ENCODE peak calls at places on chromosomes 13 and 19, in four cellular contexts. V, D, L and F are unnamed samples.
A peak's percentile ranks its signal among the peaks of the same experiment; 100 is the strongest.

GRCh38 chr19:13062317-13062716 is 40.3 kb downstream of the LYL1 start:
- DNase-seq in V (no peak), D (no peak), L (no peak), F (no peak)

GRCh38 chr19:44694184-44694579 is 4.8 kb upstream of the CEACAM16 start:
- DNase-seq in V (peak; percentile 19), D (no peak), L (peak; percentile 9), F (no peak)

GRCh38 chr13:48110930-48111721 is 16.2 kb upstream of the MED4 start:
- DNase-seq in V (no peak), D (no peak), L (no peak), F (no peak)

GRCh38 chr19:1259206-1259872 is 9.8 kb upstream of the CIRBP start:
- DNase-seq in V (peak; percentile 71), D (peak; percentile 85), L (peak; percentile 83), F (no peak)

GRCh38 chr13:45341799-45342584 is 1.0 kb upstream of the TPT1 start:
- DNase-seq in V (peak; percentile 82), D (no peak), L (no peak), F (no peak)

GRCh38 chr13:101298517-101298916 is 117.8 kb downstream of the NALCN start:
- DNase-seq in V (no peak), D (no peak), L (no peak), F (no peak)

GRCh38 chr19:14118165-14119051 is 846 bp upstream of the PRKACA start:
- DNase-seq in V (peak; percentile 69), D (no peak), L (peak; percentile 57), F (no peak)

GRCh38 chr13:96898212-96898611 is 96.1 kb downstream of the OXGR1 start:
- DNase-seq in V (peak; percentile 92), D (no peak), L (no peak), F (no peak)

GRCh38 chr13:36430247-36431203 is 1.8 kb upstream of the CCNA1 start:
- DNase-seq in V (peak; percentile 65), D (no peak), L (no peak), F (no peak)

GRCh38 chr19:54364775-54365257 is at the start of gene LAIR1:
- DNase-seq in V (no peak), D (no peak), L (peak; percentile 85), F (no peak)

GRCh38 chr19:42048992-42049391 is 21.0 kb downstream of the GRIK5 start:
- DNase-seq in V (no peak), D (peak; percentile 34), L (peak; percentile 56), F (no peak)

GRCh38 chr19:46637224-46637623 is 1.2 kb upstream of the GNG8 start:
- DNase-seq in V (no peak), D (no peak), L (no peak), F (no peak)

GRCh38 chr19:49894879-49895565 is 1.7 kb downstream of the IL4I1 start:
- DNase-seq in V (no peak), D (no peak), L (no peak), F (no peak)

GRCh38 chr19:44657211-44657921 is 13.7 kb downstream of the PVR start:
- DNase-seq in V (peak; percentile 77), D (peak; percentile 45), L (peak; percentile 69), F (no peak)

GRCh38 chr13:98252931-98253470 is 75.9 kb upstream of the RNF113B start:
- DNase-seq in V (peak; percentile 57), D (no peak), L (no peak), F (no peak)

GRCh38 chr13:89925107-89925506 is 1422.4 kb upstream of the MIR17HG start:
- DNase-seq in V (peak; percentile 23), D (no peak), L (no peak), F (no peak)

GRCh38 chr19:3370728-3371591 is 4.6 kb downstream of the NFIC start:
- DNase-seq in V (no peak), D (no peak), L (no peak), F (no peak)

GRCh38 chr13:50873481-50873880 is 30.0 kb upstream of the DLEU7 start:
- DNase-seq in V (peak; percentile 14), D (no peak), L (no peak), F (no peak)

GRCh38 chr13:114203536-114203935 is 24.5 kb downstream of the CFAP97D2 start:
- DNase-seq in V (no peak), D (no peak), L (peak; percentile 76), F (no peak)

GRCh38 chr13:113907637-113908617 is 44.1 kb upstream of the GAS6 start:
- DNase-seq in V (peak; percentile 70), D (no peak), L (no peak), F (no peak)

GRCh38 chr19:29858000-29858596 is 46.3 kb downstream of the CCNE1 start:
- DNase-seq in V (no peak), D (peak; percentile 65), L (peak; percentile 26), F (no peak)

GRCh38 chr19:14400913-14401312 is 18.2 kb downstream of the DDX39A start:
- DNase-seq in V (peak; percentile 38), D (no peak), L (no peak), F (no peak)

GRCh38 chr19:588758-589692 is 656 bp upstream of the HCN2 start:
- DNase-seq in V (no peak), D (no peak), L (no peak), F (no peak)

GRCh38 chr19:4929186-4929585 is 19.9 kb downstream of the UHRF1 start:
- DNase-seq in V (peak; percentile 40), D (no peak), L (no peak), F (no peak)

GRCh38 chr19:51006406-51006805 is 5.0 kb upstream of the KLK8 start:
- DNase-seq in V (no peak), D (no peak), L (no peak), F (no peak)

GRCh38 chr19:42198676-42199439 is 18.6 kb downstream of the DEDD2 start:
- DNase-seq in V (no peak), D (no peak), L (peak; percentile 97), F (no peak)

GRCh38 chr13:20230913-20231838 is 943 bp downstream of the GJB6 start:
- DNase-seq in V (no peak), D (no peak), L (no peak), F (no peak)

GRCh38 chr13:66689628-66690027 is 540.5 kb downstream of the PCDH9 start:
- DNase-seq in V (peak; percentile 58), D (no peak), L (no peak), F (no peak)

GRCh38 chr13:44759222-44759721 is 183.1 kb upstream of the TSC22D1 start:
- DNase-seq in V (no peak), D (no peak), L (no peak), F (no peak)

GRCh38 chr13:29402168-29402621 is 193.3 kb downstream of the SLC7A1 start:
- DNase-seq in V (peak; percentile 9), D (no peak), L (peak; percentile 71), F (no peak)

GRCh38 chr19:19749332-19750130 is 16.6 kb upstream of the ZNF14 start:
- DNase-seq in V (no peak), D (no peak), L (no peak), F (no peak)

GRCh38 chr19:55526216-55527196 is 10.4 kb downstream of the SBK2 start:
- DNase-seq in V (peak; percentile 70), D (peak; percentile 87), L (no peak), F (peak; percentile 3)

GRCh38 chr19:49590971-49591730 is at the start of gene PRR12:
- DNase-seq in V (peak; percentile 77), D (peak; percentile 77), L (peak; percentile 87), F (no peak)

GRCh38 chr13:87684850-87685735 is 13.9 kb downstream of the SLITRK5 start:
- DNase-seq in V (peak; percentile 6), D (no peak), L (no peak), F (no peak)

GRCh38 chr19:50717891-50718254 is 1.7 kb downstream of the SHANK1 start:
- DNase-seq in V (no peak), D (no peak), L (peak; percentile 34), F (no peak)

GRCh38 chr13:95035311-95036109 is 265.7 kb downstream of the ABCC4 start:
- DNase-seq in V (no peak), D (no peak), L (no peak), F (no peak)

DNA sequence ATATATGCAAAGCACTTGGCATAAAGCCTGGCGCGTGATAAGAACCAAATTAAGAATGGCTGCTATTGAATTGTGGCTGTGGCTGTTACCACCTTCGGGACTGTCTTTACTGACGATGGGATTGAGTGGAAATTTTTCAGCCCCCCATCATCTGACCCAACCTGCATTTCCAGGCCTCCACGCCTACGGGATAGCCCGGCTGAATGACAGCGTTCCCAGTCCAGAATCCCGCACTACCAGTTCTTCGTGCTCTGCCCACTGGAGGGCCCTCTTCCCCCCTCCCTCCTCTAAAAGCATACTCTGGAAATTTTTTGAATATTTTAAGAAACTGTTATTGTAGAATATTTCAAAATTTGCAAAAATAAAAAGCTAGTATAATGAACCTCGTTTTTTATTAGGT is 11.0 kb downstream of the KRTDAP start:
- DNase-seq in V (no peak), D (peak; percentile 35), L (no peak), F (no peak)
- TF ChIP-seq CTCF in V (no peak), D (no peak), L (no peak), F (no peak)

DNA sequence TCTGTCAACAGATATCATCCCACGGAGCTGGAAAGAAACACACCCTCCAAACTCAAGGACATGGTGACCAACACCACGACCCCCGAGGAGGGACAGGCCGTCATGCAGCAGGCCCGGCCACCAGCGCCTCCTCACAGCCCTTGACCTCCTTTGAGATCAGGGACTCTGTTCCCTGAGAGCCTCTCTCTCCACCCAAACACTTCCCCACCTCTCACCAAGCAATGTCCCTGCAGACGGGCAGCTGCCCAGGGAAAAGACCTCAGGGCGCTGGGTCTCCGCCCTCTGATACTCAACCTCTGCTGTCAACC is 10.0 kb downstream of the SCGB2B2 start:
- DNase-seq in V (no peak), D (no peak), L (no peak), F (no peak)
- H3K4me3 ChIP-seq in V (no peak overlapping the region), D (no peak overlapping the region), L (peak overlapping the region; percentile 25), F (no peak overlapping the region)

GRCh38 chr19:40888191-40888590 is 6.2 kb upstream of the CYP2A7 start:
- DNase-seq in V (no peak), D (no peak), L (no peak), F (no peak)

GRCh38 chr19:40893112-40893511 is 11.1 kb upstream of the CYP2A7 start:
- DNase-seq in V (no peak), D (no peak), L (no peak), F (no peak)

GRCh38 chr19:40889366-40889765 is 7.3 kb upstream of the CYP2A7 start:
- DNase-seq in V (no peak), D (no peak), L (no peak), F (no peak)
- TF ChIP-seq CTCF in V (no peak), D (no peak), L (no peak), F (no peak)

GRCh38 chr19:2282062-2282861 is at the start of gene PEAK3:
- DNase-seq in V (peak; percentile 31), D (no peak), L (no peak), F (no peak)
- H3K4me3 ChIP-seq in V (peak within 1 kb of the TSS; percentile 39), D (no peak within 1 kb of the TSS), L (no peak within 1 kb of the TSS), F (peak within 1 kb of the TSS; percentile 19)

DNA sequence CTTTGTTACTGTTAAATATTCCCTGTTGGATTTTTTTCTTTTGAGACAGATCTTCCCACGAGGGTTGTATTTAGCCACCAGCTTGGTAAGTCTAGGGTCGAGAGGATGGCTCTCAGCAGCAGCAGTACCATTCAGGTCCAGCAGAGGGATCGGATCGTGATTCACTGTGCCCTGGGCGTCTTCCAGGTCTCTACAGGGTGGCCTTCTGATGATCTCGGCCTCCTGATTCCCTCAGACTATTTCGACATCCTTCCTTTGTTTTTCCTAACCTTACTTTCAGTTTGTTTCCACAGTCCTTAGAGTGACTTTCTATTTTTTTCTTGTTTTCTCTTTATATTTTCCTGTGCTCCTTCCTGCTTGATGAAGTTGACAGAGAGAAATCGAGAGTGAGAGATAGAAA is 1436.9 kb downstream of the UQCRFS1 start:
- DNase-seq in V (peak; percentile 90), D (peak; percentile 9), L (peak; percentile 23), F (no peak)
- TF ChIP-seq CTCF in V (peak; percentile 79), D (peak; percentile 55), L (peak; percentile 54), F (peak; percentile 47)